ENCODE peak calls at places on chromosome 13, in seven cellular contexts. M is stimulated activated CD8-positive, alpha-beta memory T cell treated with anti-CD3 and anti-CD28 coated beads, Interleukin-4, amount 100 ng/mL, for 1 hour; E is activated T-cell treated with anti-CD3 and anti-CD28 coated beads for 48 hours; W is fibroblast of lung; R is GM04504; P is GF-D8; C is CD8-positive, alpha-beta T cell. H is an unnamed sample.

GRCh38 chr13:76812206-76812882 is 73.9 kb downstream of the KCTD12 start:
- DNase-seq in C (no peak), R (peak), P (no peak), M (no peak), W (peak), E (no peak), H (no peak)

GRCh38 chr13:46170687-46171086 is 11.3 kb downstream of the LCP1 start:
- DNase-seq in C (no peak), E (no peak), W (peak), M (no peak), R (no peak), P (peak), H (peak)

GRCh38 chr13:39452412-39452811 is 150.6 kb downstream of the LHFPL6 start:
- DNase-seq in P (no peak), C (no peak), E (no peak), W (no peak), R (no peak), M (no peak), H (no peak)

GRCh38 chr13:50390503-50391248 is 375.4 kb downstream of the KCNRG start:
- DNase-seq in C (no peak), W (no peak), R (no peak), E (no peak), P (no peak), M (no peak), H (no peak)

GRCh38 chr13:97974773-97975172 is 21.3 kb downstream of the IPO5 start:
- DNase-seq in C (no peak), E (no peak), M (no peak), R (no peak), W (no peak), P (no peak), H (no peak)

GRCh38 chr13:44768775-44769578 is 192.8 kb upstream of the TSC22D1 start:
- DNase-seq in C (no peak), W (no peak), R (no peak), E (peak), P (no peak), M (no peak), H (no peak)

GRCh38 chr13:32081591-32081990 is 50.0 kb downstream of the FRY start:
- DNase-seq in P (no peak), W (no peak), R (no peak), M (no peak), E (no peak), C (no peak), H (no peak)

GRCh38 chr13:105219636-105220035 is 1315.8 kb downstream of the EFNB2 start:
- DNase-seq in C (no peak), R (no peak), W (peak), P (no peak), E (no peak), M (no peak), H (no peak)

GRCh38 chr13:55563267-55563666 is 1577.5 kb upstream of the PRR20A start:
- DNase-seq in P (no peak), M (no peak), E (no peak), C (no peak), W (no peak), R (no peak), H (no peak)

GRCh38 chr13:97559981-97560380 is 126.0 kb downstream of the RAP2A start:
- DNase-seq in R (no peak), M (no peak), C (no peak), W (no peak), E (no peak), P (no peak), H (no peak)

GRCh38 chr13:41505209-41505835 is 48.0 kb downstream of the RGCC start:
- DNase-seq in E (no peak), P (no peak), M (no peak), W (peak), R (peak), C (no peak), H (no peak)

GRCh38 chr13:30607908-30608307 is 9.8 kb upstream of the USPL1 start:
- DNase-seq in P (peak), C (peak), E (peak), M (peak), W (no peak), R (no peak), H (peak)

GRCh38 chr13:114112826-114113322 is 19.5 kb downstream of the RASA3 start:
- DNase-seq in R (no peak), W (no peak), M (no peak), P (no peak), E (no peak), C (no peak), H (no peak)

GRCh38 chr13:53466576-53466975 is 438.0 kb downstream of the OLFM4 start:
- DNase-seq in M (no peak), R (no peak), W (no peak), C (no peak), E (no peak), P (no peak), H (no peak)

GRCh38 chr13:103540394-103540793 is 474.2 kb upstream of the SLC10A2 start:
- DNase-seq in P (no peak), C (no peak), E (no peak), R (no peak), W (no peak), M (no peak), H (no peak)

GRCh38 chr13:58434943-58435342 is 803.4 kb downstream of the PCDH17 start:
- DNase-seq in C (no peak), M (no peak), R (no peak), P (no peak), E (no peak), W (no peak), H (no peak)

GRCh38 chr13:39493966-39494365 is 109.0 kb downstream of the LHFPL6 start:
- DNase-seq in R (no peak), C (no peak), M (no peak), E (no peak), W (no peak), P (no peak), H (no peak)

GRCh38 chr13:38730332-38730731 is 43.5 kb downstream of the FREM2 start:
- DNase-seq in C (no peak), M (no peak), P (no peak), E (no peak), R (no peak), W (no peak), H (no peak)

GRCh38 chr13:32423592-32423991 is 4.3 kb downstream of the N4BP2L1 start:
- DNase-seq in R (no peak), C (no peak), E (no peak), P (peak), W (no peak), M (no peak), H (no peak)

GRCh38 chr13:32201809-32202208 is 113.4 kb downstream of the ZAR1L start:
- DNase-seq in R (no peak), E (no peak), M (no peak), C (no peak), P (no peak), W (no peak), H (no peak)

GRCh38 chr13:52862358-52863206 is 14.1 kb upstream of the PCDH8 start:
- DNase-seq in P (no peak), M (no peak), R (no peak), C (no peak), W (no peak), E (no peak), H (no peak)

GRCh38 chr13:27808866-27809546 is 16.7 kb downstream of the GSX1 start:
- DNase-seq in M (no peak), R (no peak), C (no peak), W (no peak), E (no peak), P (no peak), H (no peak)

GRCh38 chr13:92842145-92842544 is 384.5 kb upstream of the GPC6 start:
- DNase-seq in W (peak), P (no peak), E (no peak), R (peak), C (no peak), M (no peak), H (no peak)

GRCh38 chr13:110520431-110521295 is 40.9 kb downstream of the RAB20 start:
- DNase-seq in E (no peak), C (no peak), M (no peak), R (peak), P (peak), W (peak), H (no peak)

GRCh38 chr13:67175836-67176235 is 54.3 kb downstream of the PCDH9 start:
- DNase-seq in E (no peak), P (no peak), W (no peak), R (no peak), C (no peak), M (no peak), H (no peak)

GRCh38 chr13:44337581-44337980 is 36.0 kb upstream of the SERP2 start:
- DNase-seq in M (no peak), E (no peak), R (no peak), P (no peak), W (no peak), C (no peak), H (no peak)

GRCh38 chr13:79485014-79485441 is 4.1 kb downstream of the NDFIP2 start:
- DNase-seq in W (peak), E (no peak), R (peak), C (no peak), M (no peak), P (peak), H (no peak)

GRCh38 chr13:50893211-50893852 is 16.3 kb upstream of the RNASEH2B start:
- DNase-seq in R (no peak), M (no peak), E (no peak), P (peak), C (no peak), W (peak), H (peak)

GRCh38 chr13:20843177-20843576 is 59.4 kb downstream of the XPO4 start:
- DNase-seq in P (no peak), R (no peak), C (no peak), W (peak), E (no peak), M (no peak), H (no peak)

GRCh38 chr13:101305981-101306411 is 110.3 kb downstream of the NALCN start:
- DNase-seq in W (no peak), M (no peak), P (no peak), R (no peak), C (no peak), E (no peak), H (no peak)

GRCh38 chr13:73960474-73960873 is 173.7 kb downstream of the KLF12 start:
- DNase-seq in M (no peak), W (no peak), E (no peak), R (no peak), P (no peak), C (no peak), H (no peak)

GRCh38 chr13:76289558-76289957 is 596.6 kb downstream of the KCTD12 start:
- DNase-seq in P (no peak), W (peak), R (no peak), E (no peak), C (no peak), M (no peak), H (no peak)

GRCh38 chr13:114004416-114005205 is 30.7 kb upstream of the C13orf46 start:
- DNase-seq in M (no peak), W (peak), E (no peak), P (no peak), C (no peak), R (no peak), H (no peak)